ENCODE peak calls at places on chromosomes 1 and 21, in eight cellular contexts. R is naive B cell, D is MM.1S, C is HFF-Myc, L is glutamatergic neuron, V is astrocyte, S is hepatocyte, M is iPS DF 6.9. J is an unnamed sample.

GRCh38 chr1:1430114-1430982 is 5.1 kb upstream of the VWA1 start:
- DNase-seq in R (no peak), S (peak), V (peak), D (no peak), M (no peak), C (no peak), L (peak), J (no peak)

GRCh38 chr1:211591980-211592493 is 13.1 kb upstream of the SLC30A1 start:
- DNase-seq in S (peak), R (no peak), V (peak), C (peak), L (no peak), D (no peak), M (no peak), J (no peak)

GRCh38 chr1:195733826-195734225 is 874.4 kb downstream of the KCNT2 start:
- DNase-seq in R (no peak), L (no peak), S (peak), D (peak), M (peak), C (peak), V (no peak), J (peak)

GRCh38 chr1:198669023-198669698 is 30.3 kb downstream of the PTPRC start:
- DNase-seq in V (peak), R (no peak), L (no peak), D (peak), M (no peak), S (peak), C (peak), J (no peak)

GRCh38 chr1:206766251-206766856 is 4.2 kb upstream of the IL19 start:
- DNase-seq in L (no peak), R (peak), D (peak), C (peak), M (no peak), S (peak), V (peak), J (no peak)

GRCh38 chr1:228379165-228379460 is 27.5 kb downstream of the TRIM11 start:
- DNase-seq in S (peak), C (no peak), M (no peak), L (peak), R (no peak), V (peak), D (no peak), J (no peak)

GRCh38 chr1:2231667-2232254 is 3.6 kb downstream of the SKI start:
- DNase-seq in C (no peak), V (peak), S (peak), M (no peak), L (peak), D (no peak), R (no peak), J (no peak)

GRCh38 chr1:50611675-50612074 is 188.4 kb upstream of the DMRTA2 start:
- DNase-seq in D (no peak), V (no peak), C (no peak), S (no peak), M (no peak), R (no peak), L (no peak), J (no peak)

GRCh38 chr21:44647222-44647552 is 973 bp downstream of the KRTAP10-11 start:
- DNase-seq in L (peak), C (no peak), M (no peak), R (no peak), D (no peak), V (no peak), S (no peak), J (no peak)

GRCh38 chr1:171438441-171438840 is 46.9 kb upstream of the PRRC2C start:
- DNase-seq in S (peak), M (no peak), V (peak), D (no peak), R (no peak), C (peak), L (no peak), J (no peak)

GRCh38 chr1:14415396-14415795 is 183.1 kb upstream of the KAZN start:
- DNase-seq in D (peak), R (no peak), L (no peak), C (no peak), S (no peak), M (no peak), V (no peak), J (peak)

GRCh38 chr1:244436336-244437102 is 15.2 kb downstream of the ADSS2 start:
- DNase-seq in D (no peak), M (no peak), S (no peak), V (peak), R (no peak), L (no peak), C (no peak), J (no peak)

GRCh38 chr1:31145581-31146117 is 80.1 kb upstream of the PUM1 start:
- DNase-seq in S (no peak), C (no peak), V (no peak), L (no peak), D (no peak), M (no peak), R (no peak), J (no peak)

GRCh38 chr1:70134148-70134547 is 71.2 kb downstream of the LRRC40 start:
- DNase-seq in R (no peak), D (no peak), L (no peak), V (no peak), M (no peak), C (no peak), S (no peak), J (no peak)

GRCh38 chr1:23483327-23484252 is at the start of gene ASAP3:
- DNase-seq in S (peak), R (peak), L (peak), V (peak), C (no peak), D (no peak), M (no peak), J (peak)

GRCh38 chr1:8844421-8845063 is 27.1 kb upstream of the RERE start:
- DNase-seq in D (no peak), M (no peak), S (no peak), L (peak), C (no peak), V (no peak), R (no peak), J (no peak)

GRCh38 chr1:19476440-19477190 is 8.7 kb downstream of the CAPZB start:
- DNase-seq in D (no peak), S (no peak), M (no peak), C (no peak), V (peak), R (peak), L (no peak), J (no peak)

GRCh38 chr21:31157756-31158155 is 119.5 kb upstream of the KRTAP19-8 start:
- DNase-seq in D (no peak), M (no peak), R (no peak), L (no peak), S (no peak), V (no peak), C (no peak), J (no peak)

GRCh38 chr1:44619261-44619900 is 54.9 kb downstream of the TMEM53 start:
- DNase-seq in R (no peak), M (no peak), L (peak), D (no peak), S (no peak), V (peak), C (peak), J (no peak)

GRCh38 chr1:160404094-160404493 is 3.7 kb downstream of the VANGL2 start:
- DNase-seq in D (no peak), M (no peak), R (no peak), L (no peak), V (no peak), S (peak), C (no peak), J (no peak)

GRCh38 chr21:35511298-35512162 is 462.4 kb upstream of the RUNX1 start:
- DNase-seq in V (peak), S (no peak), L (no peak), C (no peak), D (no peak), R (no peak), M (no peak), J (no peak)

GRCh38 chr1:20255666-20256065 is 35.0 kb upstream of the VWA5B1 start:
- DNase-seq in L (no peak), M (no peak), S (peak), D (no peak), C (no peak), R (no peak), V (peak), J (no peak)

GRCh38 chr1:242212401-242212800 is 213.5 kb upstream of the MAP1LC3C start:
- DNase-seq in D (no peak), V (no peak), R (no peak), C (no peak), L (peak), M (no peak), S (no peak), J (peak)

GRCh38 chr1:27368872-27369703 is 2.3 kb upstream of the MAP3K6 start:
- DNase-seq in R (no peak), L (no peak), D (no peak), V (no peak), M (no peak), C (no peak), S (no peak), J (no peak)

GRCh38 chr1:44640178-44640865 is 34.0 kb downstream of the TMEM53 start:
- DNase-seq in S (no peak), D (no peak), V (no peak), M (no peak), R (no peak), C (no peak), L (no peak), J (no peak)

GRCh38 chr1:223248787-223249175 is 105.7 kb upstream of the TLR5 start:
- DNase-seq in M (no peak), D (peak), C (no peak), V (no peak), R (no peak), S (no peak), L (no peak), J (no peak)

GRCh38 chr1:8439015-8439702 is 121.2 kb downstream of the SLC45A1 start:
- DNase-seq in M (no peak), D (no peak), L (peak), R (peak), C (peak), V (peak), S (peak), J (no peak)

GRCh38 chr1:223500560-223501425 is 107.6 kb downstream of the CCDC185 start:
- DNase-seq in L (no peak), V (peak), R (no peak), S (peak), M (no peak), C (peak), D (no peak), J (no peak)

GRCh38 chr21:14523234-14523633 is 22.9 kb downstream of the SAMSN1 start:
- DNase-seq in S (no peak), R (no peak), V (no peak), M (no peak), C (no peak), L (no peak), D (peak), J (no peak)

GRCh38 chr1:234716907-234717375 is 107.0 kb upstream of the IRF2BP2 start:
- DNase-seq in L (no peak), S (peak), D (no peak), M (no peak), V (no peak), R (no peak), C (no peak), J (no peak)

GRCh38 chr1:69088556-69088955 is 479.2 kb upstream of the LRRC7 start:
- DNase-seq in V (no peak), M (no peak), R (no peak), S (no peak), D (no peak), C (no peak), L (no peak), J (no peak)

GRCh38 chr21:45015469-45015860 is 58.9 kb upstream of the ADARB1 start:
- DNase-seq in R (no peak), C (no peak), V (no peak), D (no peak), M (no peak), S (no peak), L (no peak), J (no peak)

GRCh38 chr1:6591222-6591621 is 11.4 kb downstream of the ZBTB48 start:
- DNase-seq in C (no peak), V (no peak), L (no peak), D (no peak), M (no peak), S (no peak), R (no peak), J (no peak)

GRCh38 chr21:14114251-14114650 is 96.5 kb downstream of the LIPI start:
- DNase-seq in D (no peak), V (no peak), M (peak), R (no peak), L (no peak), C (no peak), S (peak), J (no peak)

GRCh38 chr1:18882511-18882910 is 19.8 kb downstream of the ALDH4A1 start:
- DNase-seq in R (no peak), C (no peak), L (no peak), V (peak), S (no peak), D (no peak), M (no peak), J (no peak)